ENCODE peak calls at places on chromosomes 2 and 18, in seven cellular contexts. K is stimulated activated CD4-positive, alpha-beta T cell treated with anti-CD3 and anti-CD28 coated beads, Interleukin-15, amount 100 ng/mL, for 1 hour; I is HS-5; P is globus pallidus; Z is Right ventricle myocardium superior; N is coronary artery; E is AG20443. X is an unnamed sample.

GRCh38 chr18:58900015-58900649 is 35.5 kb downstream of the ZNF532 start:
- DNase-seq in K (no peak), I (no peak), P (no peak), Z (peak), N (no peak), E (no peak), X (no peak)

GRCh38 chr18:39173022-39173421 is 1607.4 kb upstream of the CELF4 start:
- DNase-seq in K (no peak), I (no peak), P (no peak), Z (no peak), N (no peak), E (no peak), X (no peak)

GRCh38 chr2:37323770-37324535 is 680 bp downstream of the PRKD3 start:
- DNase-seq in K (peak), I (no peak), P (peak), Z (peak), N (no peak), E (peak), X (peak)

GRCh38 chr2:383888-384287 is 96.0 kb upstream of the ALKAL2 start:
- DNase-seq in K (no peak), I (no peak), P (no peak), Z (no peak), N (no peak), E (no peak), X (no peak)

GRCh38 chr18:76264851-76265250 is 230.2 kb downstream of the ZNF516 start:
- DNase-seq in K (no peak), I (no peak), P (no peak), Z (no peak), N (no peak), E (no peak), X (no peak)

GRCh38 chr2:54895735-54896134 is 154.5 kb downstream of the RTN4 start:
- DNase-seq in K (no peak), I (peak), P (no peak), Z (no peak), N (no peak), E (no peak), X (no peak)

GRCh38 chr18:58962331-58962730 is 97.7 kb downstream of the ZNF532 start:
- DNase-seq in K (no peak), I (no peak), P (no peak), Z (no peak), N (no peak), E (no peak), X (no peak)

GRCh38 chr2:216294305-216294704 is 78.0 kb downstream of the MARCHF4 start:
- DNase-seq in K (no peak), I (no peak), P (no peak), Z (no peak), N (no peak), E (no peak), X (no peak)

GRCh38 chr2:158761626-158762025 is 33.5 kb upstream of the DAPL1 start:
- DNase-seq in K (no peak), I (peak), P (no peak), Z (no peak), N (no peak), E (peak), X (no peak)

GRCh38 chr2:241851325-241852115 is 7.2 kb downstream of the PDCD1 start:
- DNase-seq in K (no peak), I (no peak), P (no peak), Z (peak), N (no peak), E (no peak), X (no peak)

X was measured in adipocyte.